ENCODE peak calls at places on chromosomes 11 and 22, in eight cellular contexts. C is Right ventricle myocardium superior; V is esophagus muscularis mucosa; H is GDM1; P is tibial nerve; N is HFF-Myc; Q is activated T-helper 1 cell treated with anti-CD3 and anti-CD28 coated beads, Interleukin-12 subunit alpha, Interleukin-12 subunit beta, Interleukin-2, Interleukin-4 antibody, amounts not matched to agents 30 ng/mL and 10 ng/mL and 1 ng/mL, durations not matched to agents 14 hours and 24 hours and 36 hours; L is left lung. M is an unnamed sample.

GRCh38 chr22:37545703-37546435 is 14.4 kb upstream of the CDC42EP1 start:
- DNase-seq in C (peak), V (peak), H (no peak), P (peak), N (peak), Q (no peak), L (peak), M (peak)

GRCh38 chr11:34029176-34029575 is 22.4 kb upstream of the CAPRIN1 start:
- DNase-seq in C (no peak), V (no peak), H (no peak), P (no peak), N (no peak), Q (no peak), L (no peak), M (no peak)

GRCh38 chr11:11155962-11156815 is 196.9 kb downstream of the CSNK2A3 start:
- DNase-seq in C (no peak), V (peak), H (no peak), P (no peak), N (no peak), Q (peak), L (no peak), M (no peak)

GRCh38 chr22:38204784-38205183 is 3.0 kb downstream of the MAFF start:
- DNase-seq in C (no peak), V (no peak), H (no peak), P (no peak), N (no peak), Q (no peak), L (no peak), M (no peak)

GRCh38 chr11:6633422-6634408 is 14.5 kb upstream of the TPP1 start:
- DNase-seq in C (peak), V (no peak), H (no peak), P (no peak), N (no peak), Q (no peak), L (no peak), M (no peak)

GRCh38 chr11:128857341-128857740 is 9.8 kb downstream of the KCNJ1 start:
- DNase-seq in C (no peak), V (no peak), H (no peak), P (no peak), N (no peak), Q (no peak), L (no peak), M (no peak)

GRCh38 chr11:75547177-75547576 is 14.9 kb upstream of the SERPINH1 start:
- DNase-seq in C (no peak), V (no peak), H (no peak), P (no peak), N (no peak), Q (no peak), L (no peak), M (no peak)

GRCh38 chr11:130782361-130783221 is 133.7 kb downstream of the SNX19 start:
- DNase-seq in C (no peak), V (peak), H (no peak), P (peak), N (no peak), Q (no peak), L (no peak), M (no peak)

GRCh38 chr22:25900880-25901279 is 158.9 kb downstream of the MYO18B start:
- DNase-seq in C (no peak), V (no peak), H (no peak), P (no peak), N (no peak), Q (no peak), L (no peak), M (no peak)

GRCh38 chr22:35315855-35316745 is 16.4 kb downstream of the TOM1 start:
- DNase-seq in C (peak), V (no peak), H (no peak), P (no peak), N (no peak), Q (no peak), L (no peak), M (peak)

GRCh38 chr11:120547871-120548681 is 36.5 kb downstream of the GRIK4 start:
- DNase-seq in C (peak), V (peak), H (no peak), P (no peak), N (peak), Q (no peak), L (peak), M (peak)

GRCh38 chr11:113176971-113177370 is 137.4 kb upstream of the TTC12 start:
- DNase-seq in C (no peak), V (no peak), H (no peak), P (no peak), N (peak), Q (no peak), L (no peak), M (no peak)

GRCh38 chr11:45021692-45022130 is 71.0 kb upstream of the TP53I11 start:
- DNase-seq in C (peak), V (peak), H (peak), P (peak), N (no peak), Q (no peak), L (no peak), M (peak)

GRCh38 chr11:61149624-61150615 is 11.3 kb downstream of the VPS37C start:
- DNase-seq in C (no peak), V (no peak), H (no peak), P (no peak), N (no peak), Q (no peak), L (no peak), M (no peak)

GRCh38 chr11:129264114-129264513 is 72.0 kb upstream of the ARHGAP32 start:
- DNase-seq in C (no peak), V (no peak), H (no peak), P (no peak), N (no peak), Q (no peak), L (no peak), M (no peak)

GRCh38 chr11:82547163-82547560 is 186.5 kb downstream of the FAM181B start:
- DNase-seq in C (no peak), V (no peak), H (no peak), P (peak), N (no peak), Q (no peak), L (no peak), M (no peak)

GRCh38 chr11:75872887-75873416 is 57.9 kb downstream of the UVRAG start:
- DNase-seq in C (no peak), V (no peak), H (no peak), P (no peak), N (no peak), Q (no peak), L (no peak), M (no peak)

GRCh38 chr11:58060939-58061672 is 30.4 kb downstream of the OR6Q1 start:
- DNase-seq in C (no peak), V (peak), H (no peak), P (no peak), N (no peak), Q (no peak), L (no peak), M (no peak)

GRCh38 chr11:124942446-124943202 is 6.8 kb upstream of the HEPACAM start:
- DNase-seq in C (no peak), V (no peak), H (no peak), P (no peak), N (no peak), Q (no peak), L (no peak), M (no peak)

GRCh38 chr11:65423516-65424199 is 1.1 kb downstream of the NEAT1 start:
- DNase-seq in C (peak), V (no peak), H (no peak), P (peak), N (no peak), Q (peak), L (no peak), M (no peak)

GRCh38 chr11:20443596-20443995 is 56.1 kb downstream of the PRMT3 start:
- DNase-seq in C (no peak), V (no peak), H (no peak), P (no peak), N (no peak), Q (no peak), L (no peak), M (no peak)

GRCh38 chr11:86595401-86595800 is 77.0 kb downstream of the ME3 start:
- DNase-seq in C (no peak), V (no peak), H (no peak), P (no peak), N (no peak), Q (no peak), L (no peak), M (no peak)

GRCh38 chr22:27749597-27750225 is 51.8 kb downstream of the MN1 start:
- DNase-seq in C (no peak), V (no peak), H (no peak), P (no peak), N (no peak), Q (no peak), L (no peak), M (no peak)

GRCh38 chr11:86176165-86176884 is 68.2 kb upstream of the EED start:
- DNase-seq in C (no peak), V (no peak), H (no peak), P (no peak), N (no peak), Q (peak), L (no peak), M (no peak)

GRCh38 chr11:118051136-118051610 is 25.7 kb upstream of the TMPRSS4 start:
- DNase-seq in C (no peak), V (peak), H (no peak), P (no peak), N (no peak), Q (no peak), L (no peak), M (no peak)

GRCh38 chr11:8871283-8871775 is 39.7 kb upstream of the AKIP1 start:
- DNase-seq in C (peak), V (no peak), H (no peak), P (peak), N (peak), Q (no peak), L (no peak), M (peak)